ENCODE peak calls at places on chromosomes 16 and 17, in six cellular contexts. N, S, Z, Y, X and W are unnamed samples.

GRCh38 chr17:35429702-35430101 is 2.6 kb downstream of the SLFN12 start:
- DNase-seq in N (no peak), S (no peak), Z (no peak), Y (no peak), X (no peak), W (no peak)

GRCh38 chr17:57928898-57929297 is 26.3 kb downstream of the CUEDC1 start:
- DNase-seq in N (no peak), S (no peak), Z (no peak), Y (no peak), X (no peak), W (no peak)

GRCh38 chr17:64661731-64661980 is 451 bp downstream of the SMURF2 start:
- DNase-seq in N (no peak), S (no peak), Z (no peak), Y (no peak), X (no peak), W (no peak)

GRCh38 chr17:57484081-57484666 is 227.9 kb downstream of the MSI2 start:
- DNase-seq in N (peak), S (no peak), Z (no peak), Y (peak), X (no peak), W (no peak)

GRCh38 chr17:1267471-1267947 is 2.7 kb upstream of the BHLHA9 start:
- DNase-seq in N (no peak), S (no peak), Z (no peak), Y (no peak), X (peak), W (peak)

GRCh38 chr17:51228177-51228576 is 31.7 kb downstream of the MBTD1 start:
- DNase-seq in N (peak), S (no peak), Z (peak), Y (no peak), X (no peak), W (no peak)

GRCh38 chr17:4986951-4987766 is at the start of gene CAMTA2:
- DNase-seq in N (peak), S (peak), Z (peak), Y (peak), X (peak), W (peak)

GRCh38 chr17:17416400-17417360 is 60.1 kb upstream of the MED9 start:
- DNase-seq in N (peak), S (no peak), Z (peak), Y (no peak), X (no peak), W (no peak)

GRCh38 chr16:85291302-85292148 is 179.3 kb upstream of the CIBAR2 start:
- DNase-seq in N (no peak), S (peak), Z (peak), Y (no peak), X (no peak), W (no peak)

GRCh38 chr16:86571197-86571915 is 4.7 kb downstream of the FOXC2 start:
- DNase-seq in N (no peak), S (no peak), Z (no peak), Y (no peak), X (peak), W (no peak)

GRCh38 chr16:87108278-87108677 is 208.9 kb downstream of the C16orf95 start:
- DNase-seq in N (no peak), S (no peak), Z (no peak), Y (no peak), X (no peak), W (no peak)

GRCh38 chr16:47965439-47965838 is 190.4 kb downstream of the ABCC12 start:
- DNase-seq in N (peak), S (peak), Z (no peak), Y (no peak), X (peak), W (peak)

GRCh38 chr16:27025581-27025980 is 41.1 kb upstream of the C16orf82 start:
- DNase-seq in N (no peak), S (no peak), Z (no peak), Y (no peak), X (peak), W (no peak)

GRCh38 chr17:15498107-15498506 is 30.7 kb upstream of the CDRT4 start:
- DNase-seq in N (no peak), S (no peak), Z (no peak), Y (no peak), X (peak), W (peak)

GRCh38 chr17:65942592-65942991 is 249.3 kb downstream of the CEP112 start:
- DNase-seq in N (no peak), S (no peak), Z (no peak), Y (no peak), X (no peak), W (no peak)

GRCh38 chr16:9251026-9251425 is 159.6 kb downstream of the HAPSTR1 start:
- DNase-seq in N (no peak), S (no peak), Z (no peak), Y (no peak), X (peak), W (no peak)

GRCh38 chr16:1997591-1998359 is 8.0 kb downstream of the SYNGR3 start:
- DNase-seq in N (peak), S (no peak), Z (peak), Y (no peak), X (no peak), W (no peak)

GRCh38 chr17:73998246-73999220 is 204.9 kb upstream of the RPL38 start:
- DNase-seq in N (no peak), S (no peak), Z (no peak), Y (peak), X (peak), W (peak)

GRCh38 chr17:68497885-68498319 is 14.3 kb upstream of the PRKAR1A start:
- DNase-seq in N (no peak), S (no peak), Z (no peak), Y (no peak), X (no peak), W (no peak)

GRCh38 chr17:82831041-82831817 is 8.6 kb downstream of the ZNF750 start:
- DNase-seq in N (no peak), S (no peak), Z (no peak), Y (no peak), X (no peak), W (no peak)

GRCh38 chr17:79950306-79950705 is 85.4 kb downstream of the TBC1D16 start:
- DNase-seq in N (no peak), S (peak), Z (no peak), Y (no peak), X (no peak), W (peak)
- H2AK5ac ChIP-seq in N (no peak), S (peak), Z (no peak), Y (no peak), X (no peak), W (no peak)

DNA sequence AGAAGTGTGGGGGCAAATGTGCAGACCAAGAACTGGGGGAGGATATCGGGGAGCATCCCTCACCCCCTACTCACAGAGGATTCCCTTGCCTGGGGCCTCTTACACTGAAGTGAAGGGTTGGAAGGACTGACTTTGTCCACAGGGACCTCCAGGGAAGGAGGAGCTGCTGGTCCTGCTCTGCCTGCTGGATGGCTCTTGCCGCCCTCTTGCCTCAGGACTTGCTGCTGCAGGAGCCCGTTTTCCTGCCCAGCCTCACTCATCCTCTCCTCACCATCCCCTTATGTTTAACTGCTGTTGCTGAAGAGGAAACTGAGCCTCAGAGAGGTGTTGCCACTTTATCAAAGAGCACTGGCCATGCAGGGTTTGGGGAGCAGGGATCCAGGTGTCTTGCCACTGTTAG is 3.7 kb upstream of the C17orf113 start:
- DNase-seq in N (no peak), S (no peak), Z (no peak), Y (no peak), X (no peak), W (peak)
- H3K4ac ChIP-seq in N (no peak), S (no peak), Z (no peak), Y (no peak), X (no peak), W (no peak)

DNA sequence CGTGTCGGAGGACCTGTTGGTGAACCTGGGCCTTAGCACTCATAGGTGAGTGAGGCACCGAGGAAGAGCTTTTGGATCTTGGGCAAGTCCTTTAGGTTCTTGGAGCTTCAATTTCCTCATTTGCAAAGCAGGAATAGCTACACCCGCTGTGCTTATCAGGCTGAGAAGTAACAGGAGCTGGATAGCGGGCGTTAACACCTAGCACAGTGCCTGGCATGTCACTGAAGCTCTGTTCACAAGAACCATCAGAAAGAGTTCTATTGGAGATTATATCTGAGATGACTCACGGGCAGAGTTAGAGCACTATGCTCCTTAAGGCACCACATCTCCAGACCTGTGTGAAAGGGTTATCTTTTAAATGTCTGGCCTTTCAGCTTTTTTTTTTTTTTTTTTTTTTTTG is 12.8 kb downstream of the MEOX1 start:
- DNase-seq in N (no peak), S (no peak), Z (no peak), Y (peak), X (peak), W (no peak)
- H2AK5ac ChIP-seq in N (no peak), S (no peak), Z (no peak), Y (no peak), X (no peak), W (no peak)

GRCh38 chr17:38415250-38416194 is 12.7 kb upstream of the ARHGAP23 start:
- DNase-seq in N (peak), S (no peak), Z (peak), Y (no peak), X (peak), W (peak)
- H3K4ac ChIP-seq in N (peak), S (peak), Z (peak), Y (no peak), X (peak), W (peak)

GRCh38 chr16:16080465-16081065 is 131.1 kb downstream of the ABCC1 start:
- DNase-seq in N (no peak), S (no peak), Z (peak), Y (peak), X (no peak), W (no peak)
- H2AK5ac ChIP-seq in N (peak), S (no peak), Z (no peak), Y (no peak), X (no peak), W (no peak)

DNA sequence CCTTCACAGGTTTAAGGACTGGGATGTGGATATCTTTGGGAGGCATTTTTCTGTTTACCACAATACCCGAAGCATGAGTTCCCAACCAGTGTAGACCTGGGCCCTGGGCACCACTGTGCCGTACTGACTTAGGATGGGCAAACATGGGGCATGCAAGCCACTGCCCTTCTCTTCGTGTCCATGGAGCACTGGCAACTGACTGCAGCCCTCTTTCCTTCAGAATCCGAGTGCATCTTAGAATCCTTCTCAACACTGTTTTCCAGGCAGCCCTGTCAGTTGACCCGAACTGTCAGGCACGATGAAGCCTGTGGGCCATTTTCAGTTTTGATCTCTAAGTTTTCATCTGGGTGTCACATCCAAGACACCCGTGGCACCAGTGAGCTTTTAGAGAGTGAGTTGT is 59.2 kb downstream of the SHISA6 start:
- DNase-seq in N (no peak), S (no peak), Z (no peak), Y (no peak), X (no peak), W (no peak)
- H3K4ac ChIP-seq in N (no peak), S (no peak), Z (no peak), Y (no peak), X (no peak), W (no peak)